ENCODE peak calls at places on chromosomes 6 and 20, in four cellular contexts. A is HepG2, T is GM12878, N is K562. R is an unnamed sample.
A peak's percentile ranks its signal among the peaks of the same experiment; 100 is the strongest.

GRCh38 chr20:22248052-22248667 is 336.2 kb downstream of the FOXA2 start:
- DNase-seq in T (no peak), A (peak; percentile 35), N (no peak), R (peak; percentile 49)

GRCh38 chr6:109867009-109867969 is 110.8 kb upstream of the GPR6 start:
- DNase-seq in A (no peak), N (no peak), T (no peak), R (no peak)

GRCh38 chr20:52601295-52601971 is 370.7 kb upstream of the TSHZ2 start:
- DNase-seq in T (no peak), A (no peak), N (no peak), R (no peak)

GRCh38 chr6:16446241-16446640 is 207.9 kb downstream of the GMPR start:
- DNase-seq in A (no peak), N (no peak), T (no peak), R (no peak)

GRCh38 chr6:12890171-12890790 is 173.7 kb downstream of the PHACTR1 start:
- DNase-seq in N (peak; percentile 61), A (peak; percentile 24), T (no peak), R (peak; percentile 70)

GRCh38 chr20:46174469-46175126 is 56.5 kb downstream of the CD40 start:
- DNase-seq in T (no peak), N (peak; percentile 88), A (peak; percentile 57), R (peak; percentile 93)

GRCh38 chr20:11976966-11977365 is 59.3 kb downstream of the BTBD3 start:
- DNase-seq in N (no peak), A (no peak), T (no peak), R (no peak)

GRCh38 chr6:13923527-13924145 is 1.1 kb upstream of the RNF182 start:
- DNase-seq in N (peak; percentile 47), A (no peak), T (no peak), R (no peak)

GRCh38 chr6:96150431-96150830 is 134.7 kb downstream of the FUT9 start:
- DNase-seq in T (no peak), A (no peak), N (no peak), R (no peak)

GRCh38 chr6:35216832-35217811 is 3.4 kb downstream of the SCUBE3 start:
- DNase-seq in A (no peak), T (no peak), N (peak; percentile 46), R (no peak)

GRCh38 chr6:16256781-16257180 is 18.4 kb downstream of the GMPR start:
- DNase-seq in A (no peak), N (no peak), T (no peak), R (no peak)

GRCh38 chr6:56489559-56489958 is 153.1 kb downstream of the DST start:
- DNase-seq in T (no peak), A (no peak), N (no peak), R (no peak)

GRCh38 chr20:50232651-50233324 is 42.2 kb downstream of the CEBPB start:
- DNase-seq in N (no peak), A (no peak), T (no peak), R (no peak)

GRCh38 chr6:106763361-106763760 is 134.0 kb downstream of the QRSL1 start:
- DNase-seq in T (no peak), A (no peak), N (no peak), R (no peak)

GRCh38 chr6:3310710-3311109 is 52.0 kb downstream of the PSMG4 start:
- DNase-seq in T (no peak), N (no peak), A (no peak), R (no peak)

GRCh38 chr20:63682384-63683139 is 13.9 kb upstream of the TNFRSF6B start:
- DNase-seq in T (no peak), A (peak; percentile 63), N (no peak), R (no peak)

GRCh38 chr6:73854998-73855718 is 159.2 kb downstream of the CD109 start:
- DNase-seq in A (peak; percentile 46), N (peak; percentile 37), T (no peak), R (no peak)

GRCh38 chr6:97394160-97394748 is 111.2 kb upstream of the MMS22L start:
- DNase-seq in T (peak; percentile 20), N (peak; percentile 65), A (peak; percentile 65), R (peak; percentile 31)

GRCh38 chr6:20757761-20758160 is 223.5 kb downstream of the CDKAL1 start:
- DNase-seq in A (no peak), T (no peak), N (no peak), R (no peak)

DNA sequence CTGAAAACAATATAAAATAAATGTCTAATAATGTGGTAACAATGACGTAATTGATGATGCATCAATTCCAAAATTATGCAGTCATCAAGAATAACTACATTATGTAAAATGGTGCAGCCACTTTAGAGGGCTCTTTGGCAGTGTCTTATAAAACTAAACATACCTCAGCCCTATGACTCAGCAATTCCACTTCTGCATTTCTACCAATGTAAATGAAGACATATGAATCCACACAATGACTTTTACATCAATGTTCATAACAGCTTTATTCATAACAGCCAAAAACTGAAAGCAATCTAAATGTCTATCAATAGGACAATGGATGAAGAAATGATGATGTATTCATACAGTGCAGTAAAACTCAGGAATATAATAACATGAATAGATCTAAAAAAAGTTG is 395.9 kb downstream of the PLCB1 start:
- DNase-seq in A (no peak), T (peak; percentile 38), N (no peak), R (no peak)
- TF ChIP-seq TCF7 in A (no peak), T (no peak), N (no peak), R (no peak)

GRCh38 chr6:132512342-132512637 is 626 bp downstream of the STX7 start:
- DNase-seq in T (no peak), N (no peak), A (no peak), R (no peak)
- TF ChIP-seq CREB1 in T (no peak), N (no peak), A (no peak), R (no peak)

DNA sequence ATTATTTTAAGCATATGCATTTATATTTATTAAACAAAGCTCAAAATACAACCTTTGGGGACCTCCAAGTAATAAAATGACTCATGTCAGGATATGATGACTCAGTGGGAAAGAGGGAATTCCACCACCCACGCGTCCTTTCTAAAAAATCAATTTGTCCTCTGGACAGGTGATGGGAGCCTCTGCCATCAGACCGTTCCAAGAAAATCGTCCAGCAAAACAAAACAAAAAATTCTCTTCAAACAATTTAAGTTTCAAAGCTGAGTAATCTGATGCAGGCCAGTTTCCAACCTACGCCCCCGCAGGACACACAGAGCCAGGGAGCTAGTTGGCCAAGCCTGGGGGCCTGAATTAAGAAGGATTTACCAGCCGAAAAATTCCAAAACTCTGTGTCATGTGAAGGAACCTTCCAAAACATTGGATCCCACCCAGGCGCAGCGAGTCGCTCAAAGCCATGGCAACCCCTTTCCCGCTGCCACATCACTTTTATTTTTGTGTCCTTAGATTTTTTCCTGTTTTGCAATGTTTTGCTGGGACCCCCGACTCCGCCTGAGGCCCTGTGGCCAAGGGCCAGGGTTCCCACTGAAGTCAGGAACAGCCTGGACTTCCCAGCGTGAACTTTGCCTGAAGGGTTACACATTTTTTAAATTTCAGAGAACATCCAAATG is 95.3 kb downstream of the NFATC2 start:
- DNase-seq in N (no peak), T (no peak), A (peak; percentile 49), R (no peak)
- TF ChIP-seq TCF7 in N (no peak), T (no peak), A (no peak), R (no peak)

GRCh38 chr6:121764493-121764892 is 329.0 kb downstream of the GJA1 start:
- DNase-seq in T (no peak), A (no peak), N (no peak), R (no peak)

GRCh38 chr6:121767254-121767653 is 331.8 kb downstream of the GJA1 start:
- DNase-seq in T (no peak), A (no peak), N (no peak), R (no peak)

GRCh38 chr6:121760191-121760590 is 324.7 kb downstream of the GJA1 start:
- DNase-seq in A (no peak), N (no peak), T (no peak), R (no peak)

GRCh38 chr6:121760640-121761213 is 325.3 kb downstream of the GJA1 start:
- DNase-seq in A (no peak), T (no peak), N (no peak), R (peak; percentile 21)

DNA sequence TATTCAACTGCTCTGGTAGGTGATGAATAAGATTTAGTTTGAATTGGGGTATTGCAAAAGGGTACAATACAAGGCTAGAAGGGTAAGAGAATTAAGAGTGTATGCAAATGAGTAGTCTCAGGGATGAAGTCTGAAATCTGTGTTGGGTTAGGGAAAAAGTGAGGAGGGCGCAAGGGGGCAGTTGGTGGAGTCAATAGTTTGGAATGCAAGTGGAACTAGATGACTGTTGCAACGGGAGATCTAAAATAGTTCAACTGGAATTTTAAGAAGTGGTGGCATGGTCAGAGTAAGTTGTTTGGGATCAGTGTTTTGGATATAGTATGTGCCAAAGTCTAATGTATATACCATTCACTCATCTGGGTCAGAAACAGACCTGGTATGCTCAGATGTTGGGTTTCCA is 329.6 kb downstream of the GJA1 start:
- DNase-seq in T (no peak), N (no peak), A (no peak), R (no peak)
- TF ChIP-seq CREB1 in T (no peak), N (no peak), A (no peak), R (no peak)

DNA sequence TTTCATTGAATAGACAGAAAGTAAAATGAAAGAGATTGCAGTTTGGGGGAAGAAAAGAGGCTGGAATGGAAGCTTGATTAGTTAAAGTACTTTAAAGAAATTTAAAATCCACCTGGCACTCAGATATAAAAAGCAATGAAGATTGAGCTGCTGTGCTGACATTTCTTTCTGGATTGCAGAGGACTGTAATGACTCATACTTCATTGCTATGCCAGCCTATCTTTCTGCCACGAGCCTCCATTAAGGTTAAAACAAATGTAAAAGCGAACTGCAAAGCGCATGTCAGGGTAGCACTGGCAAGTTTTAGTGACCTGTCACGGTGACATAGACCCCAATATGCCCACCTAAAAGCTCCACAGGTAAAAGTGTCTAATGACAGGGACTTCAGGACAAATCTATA is 449.6 kb downstream of the C6orf118 start:
- DNase-seq in A (no peak), N (no peak), T (no peak), R (no peak)
- TF ChIP-seq TCF7 in A (no peak), N (no peak), T (no peak), R (no peak)

DNA sequence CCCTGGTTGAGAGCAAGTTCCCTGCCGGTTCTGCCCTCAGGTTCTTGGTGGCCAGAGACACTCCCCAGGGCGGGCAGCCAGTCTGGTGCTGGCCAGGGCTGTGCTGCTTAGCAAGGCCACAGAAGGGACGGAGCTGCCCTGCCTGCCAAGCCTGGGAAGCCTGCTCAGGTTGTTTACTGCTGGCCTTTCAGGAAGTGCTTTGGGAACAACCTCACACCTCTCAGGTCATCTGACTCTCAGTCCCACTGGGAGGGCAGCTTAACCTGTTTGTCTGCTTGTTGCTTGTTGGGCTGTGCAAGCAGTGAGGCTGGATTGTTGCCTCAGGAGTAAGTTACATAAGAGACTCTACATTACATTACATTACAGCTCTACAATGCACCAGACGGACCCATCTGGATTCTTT is 75.8 kb upstream of the AFDN start:
- DNase-seq in N (no peak), T (no peak), A (peak; percentile 77), R (peak; percentile 38)
- TF ChIP-seq CREB1 in N (no peak), T (no peak), A (no peak), R (no peak)

R was measured in WTC11.